ENCODE peak calls at places on chromosomes 2 and 18, in nine cellular contexts. L is stimulated activated CD8-positive, alpha-beta memory T cell treated with anti-CD3 and anti-CD28 coated beads, Interleukin-15, amount 100 ng/mL, for 24 hours; U is activated gamma-delta T cell treated with anti-CD3 and anti-CD28 coated beads, Interleukin-2, amount 50 U/mL, for 16 hours; W is NCI-H1092 treated with DMSO at 0.1 percent for 48 hours; V is AG09319; C is NCI-H510A; S is B cell; J is AG10803; Z is activated naive CD8-positive, alpha-beta T cell treated with anti-CD3 and anti-CD28 coated beads, Interleukin-2, amount 50 U/mL, for 24 hours. N is an unnamed sample.

GRCh38 chr2:36336321-36336720 is 19.3 kb upstream of the CRIM1 start:
- DNase-seq in L (no peak), U (no peak), W (no peak), V (no peak), C (no peak), S (no peak), J (no peak), Z (no peak), N (no peak)

GRCh38 chr2:236928353-236929153 is 157.1 kb upstream of the COPS8 start:
- DNase-seq in L (no peak), U (no peak), W (no peak), V (no peak), C (no peak), S (no peak), J (no peak), Z (no peak), N (no peak)

GRCh38 chr18:63476666-63477065 is at the start of gene SERPINB5:
- DNase-seq in L (no peak), U (no peak), W (no peak), V (no peak), C (peak), S (no peak), J (no peak), Z (no peak), N (no peak)

GRCh38 chr2:158958365-158958764 is 10.1 kb upstream of the TANC1 start:
- DNase-seq in L (no peak), U (no peak), W (no peak), V (no peak), C (no peak), S (no peak), J (no peak), Z (no peak), N (no peak)

GRCh38 chr18:1488394-1488793 is 583.7 kb downstream of the ADCYAP1 start:
- DNase-seq in L (no peak), U (no peak), W (no peak), V (no peak), C (no peak), S (no peak), J (no peak), Z (no peak), N (no peak)

GRCh38 chr2:166565501-166565900 is 71.5 kb upstream of the SCN7A start:
- DNase-seq in L (no peak), U (no peak), W (no peak), V (no peak), C (no peak), S (no peak), J (no peak), Z (no peak), N (no peak)

GRCh38 chr18:6901283-6901926 is 171.9 kb downstream of the ARHGAP28 start:
- DNase-seq in L (no peak), U (no peak), W (no peak), V (no peak), C (no peak), S (no peak), J (no peak), Z (no peak), N (no peak)

GRCh38 chr2:37232131-37232933 is 874 bp downstream of the NDUFAF7 start:
- DNase-seq in L (no peak), U (no peak), W (no peak), V (no peak), C (no peak), S (no peak), J (peak), Z (no peak), N (no peak)

GRCh38 chr2:61272421-61273070 is 110.6 kb downstream of the C2orf74 start:
- DNase-seq in L (no peak), U (no peak), W (no peak), V (no peak), C (no peak), S (no peak), J (peak), Z (no peak), N (no peak)

GRCh38 chr2:64404002-64404731 is 49.8 kb upstream of the LGALSL start:
- DNase-seq in L (no peak), U (no peak), W (peak), V (peak), C (no peak), S (no peak), J (peak), Z (no peak), N (no peak)

GRCh38 chr2:12967804-12968203 is 251.1 kb downstream of the TRIB2 start:
- DNase-seq in L (no peak), U (no peak), W (no peak), V (no peak), C (no peak), S (no peak), J (no peak), Z (no peak), N (no peak)

GRCh38 chr2:18860179-18860578 is 270.8 kb upstream of the NT5C1B start:
- DNase-seq in L (no peak), U (no peak), W (no peak), V (no peak), C (no peak), S (no peak), J (no peak), Z (no peak), N (no peak)

GRCh38 chr2:10515887-10516286 is 67.8 kb upstream of the ODC1 start:
- DNase-seq in L (no peak), U (no peak), W (no peak), V (no peak), C (no peak), S (no peak), J (no peak), Z (no peak), N (no peak)

GRCh38 chr2:46954951-46955571 is 39.5 kb upstream of the MCFD2 start:
- DNase-seq in L (no peak), U (no peak), W (no peak), V (peak), C (no peak), S (no peak), J (peak), Z (no peak), N (no peak)

GRCh38 chr2:98881153-98881650 is 54.8 kb downstream of the CRACDL start:
- DNase-seq in L (no peak), U (no peak), W (no peak), V (no peak), C (no peak), S (no peak), J (no peak), Z (no peak), N (no peak)

GRCh38 chr2:893311-893710 is 57.3 kb upstream of the SNTG2 start:
- DNase-seq in L (no peak), U (no peak), W (no peak), V (no peak), C (no peak), S (no peak), J (peak), Z (no peak), N (no peak)

N was measured in immature natural killer cell.